ENCODE peak calls at places on chromosomes 11 and 22, in seven cellular contexts. P is upper lobe of right lung, I is body of pancreas, S is dorsolateral prefrontal cortex, N is upper lobe of left lung, V is fibroblast of lung, Y is IMR-90. T is an unnamed sample. For H3K27me3, the result is how much of the 10 kb centered on the place peaks cover.

GRCh38 chr11:69867076-69868002 is 48.1 kb upstream of the FGF3 start:
- DNase-seq in P (no peak), I (peak), S (peak), N (no peak), V (peak), Y (peak), T (no peak)

GRCh38 chr22:19663286-19663815 is 51.0 kb upstream of the SEPTIN5 start:
- DNase-seq in P (no peak), I (peak), S (no peak), N (peak), V (peak), Y (peak), T (peak)

GRCh38 chr11:86931965-86932332 is 23.2 kb downstream of the FZD4 start:
- DNase-seq in P (no peak), I (no peak), S (no peak), N (no peak), V (peak), Y (peak), T (peak)

GRCh38 chr11:75896843-75897419 is 81.9 kb downstream of the UVRAG start:
- DNase-seq in P (no peak), I (no peak), S (no peak), N (no peak), V (peak), Y (peak), T (peak)

GRCh38 chr11:117816151-117816741 is 8.3 kb downstream of the FXYD2 start:
- DNase-seq in P (no peak), I (peak), S (no peak), N (no peak), V (peak), Y (peak), T (peak)

GRCh38 chr11:43845816-43846215 is 34.8 kb upstream of the ALKBH3 start:
- DNase-seq in P (no peak), I (no peak), S (no peak), N (no peak), V (no peak), Y (no peak), T (no peak)

GRCh38 chr11:73766763-73767162 is 5.9 kb upstream of the RAB6A start:
- DNase-seq in P (no peak), I (no peak), S (no peak), N (no peak), V (no peak), Y (no peak), T (no peak)

GRCh38 chr11:122743949-122744876 is 88.7 kb downstream of the UBASH3B start:
- DNase-seq in P (no peak), I (no peak), S (no peak), N (peak), V (no peak), Y (no peak), T (no peak)

GRCh38 chr11:22192642-22193347 is at the start of gene ANO5:
- DNase-seq in P (peak), I (peak), S (peak), N (peak), V (peak), Y (no peak), T (peak)

GRCh38 chr11:92380882-92381281 is 156.3 kb downstream of the FAT3 start:
- DNase-seq in P (no peak), I (no peak), S (no peak), N (no peak), V (peak), Y (peak), T (peak)

GRCh38 chr11:134640971-134641968 is 229.2 kb upstream of the B3GAT1 start:
- DNase-seq in P (no peak), I (no peak), S (no peak), N (no peak), V (no peak), Y (no peak), T (no peak)

GRCh38 chr11:76714493-76714892 is 43.9 kb upstream of the LRRC32 start:
- DNase-seq in P (no peak), I (no peak), S (no peak), N (no peak), V (no peak), Y (no peak), T (no peak)

GRCh38 chr11:6303657-6304056 is 16.6 kb downstream of the CAVIN3 start:
- DNase-seq in P (no peak), I (no peak), S (no peak), N (no peak), V (no peak), Y (no peak), T (no peak)

GRCh38 chr22:27801197-27801615 is 350 bp downstream of the MN1 start:
- DNase-seq in P (peak), I (peak), S (no peak), N (no peak), V (peak), Y (peak), T (no peak)

GRCh38 chr22:22816171-22816514 is 71.5 kb upstream of the IGLL5 start:
- DNase-seq in P (no peak), I (no peak), S (no peak), N (no peak), V (no peak), Y (no peak), T (no peak)

GRCh38 chr11:22633354-22633902 is 7.8 kb upstream of the FANCF start:
- DNase-seq in P (no peak), I (no peak), S (no peak), N (no peak), V (no peak), Y (no peak), T (no peak)

GRCh38 chr11:127994736-127995135 is 592.6 kb downstream of the ETS1 start:
- DNase-seq in P (no peak), I (no peak), S (no peak), N (no peak), V (peak), Y (peak), T (peak)

GRCh38 chr22:24208012-24208749 is 26.9 kb downstream of the SUSD2 start:
- DNase-seq in P (no peak), I (peak), S (no peak), N (peak), V (peak), Y (peak), T (peak)

DNA sequence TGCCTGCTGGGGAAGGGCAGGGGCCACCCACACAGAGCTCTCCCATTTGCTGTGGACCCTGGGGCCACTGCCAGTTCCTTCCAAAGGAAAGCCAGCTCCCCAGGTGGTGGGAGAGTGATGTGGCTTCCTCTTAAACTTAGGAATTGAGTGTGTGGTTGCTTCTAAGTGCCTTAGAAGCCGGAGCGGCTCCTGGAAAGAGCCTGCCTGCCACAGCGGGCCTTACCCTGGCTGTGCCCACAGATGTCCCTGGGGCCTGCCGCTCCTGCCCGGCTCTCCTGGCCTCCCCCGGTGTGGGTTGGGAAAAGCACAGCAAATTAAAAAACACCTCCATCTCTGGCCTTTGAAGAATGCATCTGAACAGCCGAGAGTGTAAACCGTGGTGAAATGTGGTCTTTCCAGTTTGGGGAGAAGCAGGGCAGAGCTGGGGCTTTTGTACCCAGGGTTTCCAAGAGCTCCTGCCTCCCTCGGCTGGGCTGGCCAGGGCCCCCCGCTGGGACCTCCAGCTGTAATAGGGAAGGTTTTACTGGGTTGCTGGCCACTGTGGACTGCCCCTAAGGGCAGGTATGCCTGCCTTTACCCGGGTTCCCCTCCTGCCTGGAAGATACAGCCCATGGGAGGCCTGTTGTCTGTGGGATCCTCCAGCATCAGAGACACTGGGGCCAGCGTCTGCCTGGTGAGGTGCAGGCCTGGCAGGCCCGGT is 30.2 kb downstream of the LRP5 start:
- DNase-seq in P (peak), I (peak), S (no peak), N (peak), V (peak), Y (no peak), T (peak)
- H3K4me3 ChIP-seq in P (no peak), I (no peak), S (no peak), N (no peak), V (no peak), Y (no peak), T (no peak)

DNA sequence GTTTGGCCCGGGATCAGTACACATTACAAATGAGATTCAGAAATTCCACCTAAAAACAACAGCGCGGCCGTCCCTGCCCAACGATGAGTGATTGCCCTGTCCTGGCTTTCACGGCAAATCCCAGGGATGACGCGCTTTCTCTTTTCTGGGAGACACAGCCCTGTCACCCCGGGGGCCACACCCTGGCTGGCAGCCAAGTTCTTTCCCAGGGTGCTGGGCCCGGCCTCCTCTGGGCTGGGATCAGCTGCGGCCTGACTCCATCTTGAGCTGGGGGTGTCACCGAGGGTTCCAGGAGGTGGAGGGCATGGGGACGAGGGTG is 82.7 kb downstream of the FBLN1 start:
- DNase-seq in P (no peak), I (no peak), S (no peak), N (no peak), V (peak), Y (peak), T (no peak)
- H3K27me3 ChIP-seq in P (under half), I (under half), S (under half), N (under half), V (under half), Y (under half), T (under half)

DNA sequence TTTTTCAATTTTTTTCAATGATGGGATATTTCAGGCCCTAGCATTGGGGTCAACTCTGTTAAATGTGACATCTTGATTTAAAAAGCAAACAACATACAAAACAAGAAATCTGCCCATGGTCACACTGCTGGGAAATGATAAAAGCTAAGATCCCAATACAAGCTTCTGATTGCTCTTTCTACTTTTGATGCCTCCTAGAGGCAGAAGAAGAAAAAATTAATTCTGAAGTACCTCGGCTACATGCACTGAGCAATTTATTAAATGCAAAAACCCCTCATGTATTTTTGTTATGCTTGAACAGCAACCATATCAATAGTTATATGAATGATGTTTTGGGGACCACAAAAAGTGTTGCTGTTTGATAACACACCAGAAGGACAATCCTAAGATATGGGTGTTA is 342.1 kb upstream of the NARS2 start:
- DNase-seq in P (no peak), I (no peak), S (no peak), N (no peak), V (no peak), Y (peak), T (peak)
- TF ChIP-seq CTCF in P (no peak), I (no peak), S (no peak), N (no peak), V (no peak), Y (peak), T (peak)

DNA sequence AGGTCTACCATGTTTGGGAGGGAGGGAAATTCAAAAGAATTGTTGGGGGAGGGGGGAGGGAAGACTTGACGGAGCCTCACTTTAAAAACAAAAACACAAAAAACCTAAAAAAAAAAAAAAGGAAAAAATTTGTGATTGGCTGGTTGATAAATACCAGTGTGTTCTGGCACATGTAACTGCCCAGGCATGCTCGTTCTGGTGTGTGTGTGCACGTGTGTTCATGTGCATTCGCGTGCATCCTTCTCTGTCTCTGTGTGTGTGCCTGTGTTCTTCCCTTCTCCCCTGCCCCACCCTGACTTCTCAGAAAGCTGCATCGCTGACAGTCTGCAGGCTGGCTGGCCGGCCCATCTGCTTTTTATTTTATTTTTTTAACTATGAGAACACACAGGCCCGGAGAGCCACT is 22.6 kb upstream of the ADSL start:
- DNase-seq in P (no peak), I (no peak), S (no peak), N (no peak), V (no peak), Y (no peak), T (no peak)
- H3K4me3 ChIP-seq in P (no peak), I (no peak), S (no peak), N (no peak), V (no peak), Y (no peak), T (no peak)

GRCh38 chr11:3641191-3641590 is 601 bp downstream of the ART5 start:
- DNase-seq in P (no peak), I (no peak), S (no peak), N (no peak), V (no peak), Y (no peak), T (no peak)
- H3K27me3 ChIP-seq in P (under half), I (under half), S (under half), N (under half), V (under half), Y (half or more), T (under half)

DNA sequence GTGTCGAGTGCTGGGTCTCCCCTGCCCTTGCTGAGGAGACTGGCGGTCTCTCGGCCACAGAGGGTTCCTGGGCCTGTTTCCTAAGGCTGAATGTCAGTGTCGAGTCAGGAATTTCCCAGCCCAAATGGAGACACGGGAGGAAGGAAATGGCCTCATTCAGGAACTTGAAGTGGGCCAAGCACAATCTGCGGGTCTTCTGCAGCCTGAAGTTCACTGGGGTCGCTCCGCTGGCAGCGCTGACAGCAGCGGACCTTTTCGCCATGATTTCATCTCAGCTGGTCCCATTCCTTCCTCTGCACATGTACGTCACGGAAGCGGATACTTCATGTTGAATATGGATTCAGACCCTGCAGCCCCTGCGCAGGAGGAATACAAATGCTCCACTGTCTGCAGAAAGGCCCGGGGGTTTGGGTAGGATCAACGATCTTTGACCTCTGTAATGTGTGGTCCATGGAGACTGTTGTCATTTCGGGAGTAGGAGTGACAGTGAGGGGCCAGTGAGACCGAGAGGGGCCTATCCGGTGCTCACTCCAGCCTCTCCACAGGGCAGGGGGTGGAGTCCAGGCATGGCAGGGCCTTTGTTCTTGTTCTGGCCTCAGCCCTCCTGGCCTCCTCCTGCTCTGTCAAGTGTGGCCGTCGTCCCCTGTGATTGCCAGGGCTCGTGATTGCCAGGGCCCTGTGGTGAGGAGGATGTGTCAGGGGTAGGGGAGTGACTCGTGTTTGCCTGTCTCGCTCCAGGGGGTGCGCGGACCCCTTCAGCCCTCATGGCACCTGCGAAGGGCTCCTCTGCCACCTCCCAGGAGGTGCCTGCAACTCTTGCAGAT is 402.3 kb downstream of the TBC1D22A start:
- DNase-seq in P (peak), I (peak), S (peak), N (peak), V (no peak), Y (no peak), T (no peak)
- TF ChIP-seq CTCF in P (no peak), I (no peak), S (no peak), N (no peak), V (no peak), Y (no peak), T (no peak)

GRCh38 chr22:33918676-33919590 is 1.3 kb downstream of the LARGE1 start:
- DNase-seq in P (no peak), I (no peak), S (no peak), N (no peak), V (peak), Y (peak), T (peak)

GRCh38 chr22:33919591-33920501 is at the start of gene LARGE1:
- DNase-seq in P (peak), I (peak), S (no peak), N (peak), V (peak), Y (peak), T (no peak)

GRCh38 chr22:33920927-33921575 is 775 bp upstream of the LARGE1 start:
- DNase-seq in P (peak), I (peak), S (peak), N (peak), V (peak), Y (peak), T (peak)

GRCh38 chr22:33914699-33915098 is 5.6 kb downstream of the LARGE1 start:
- DNase-seq in P (no peak), I (no peak), S (no peak), N (no peak), V (no peak), Y (no peak), T (no peak)

GRCh38 chr22:33917744-33918406 is 2.4 kb downstream of the LARGE1 start:
- DNase-seq in P (no peak), I (no peak), S (no peak), N (no peak), V (peak), Y (peak), T (no peak)
- H3K4me3 ChIP-seq in P (peak), I (no peak), S (peak), N (no peak), V (no peak), Y (no peak), T (no peak)

T was measured in bronchial epithelial cell.